ENCODE peak calls at places on chromosomes 4 and X, in four cellular contexts. U is neuronal stem cell, J is trophoblast cell, W is H9. Q is an unnamed sample.

GRCh38 chr4:151599876-151600275 is 160.9 kb downstream of the GATB start:
- DNase-seq in W (no peak), J (no peak), U (no peak), Q (peak; percentile 11)

GRCh38 chr4:146927710-146928109 is 18.0 kb downstream of the TTC29 start:
- DNase-seq in W (no peak), U (no peak), J (no peak), Q (peak; percentile 63)

GRCh38 chrX:18937173-18937572 is 46.7 kb downstream of the PHKA2 start:
- DNase-seq in J (no peak), W (no peak), U (no peak), Q (no peak)

GRCh38 chrX:19723427-19723826 is 164.0 kb downstream of the SH3KBP1 start:
- DNase-seq in U (no peak), J (no peak), W (no peak), Q (peak; percentile 35)

GRCh38 chrX:70444326-70445196 is at the start of gene DLG3:
- DNase-seq in U (no peak), J (no peak), W (peak; percentile 64), Q (peak; percentile 26)

GRCh38 chr4:6898763-6899162 is 10.9 kb upstream of the TBC1D14 start:
- DNase-seq in J (no peak), U (no peak), W (no peak), Q (peak; percentile 71)

GRCh38 chr4:183798921-183799307 is 106.2 kb upstream of the STOX2 start:
- DNase-seq in J (no peak), U (no peak), W (no peak), Q (no peak)

GRCh38 chr4:8407756-8408155 is 32.8 kb downstream of the ACOX3 start:
- DNase-seq in W (no peak), J (no peak), U (no peak), Q (no peak)

GRCh38 chr4:185865901-185866328 is 53.9 kb upstream of the SORBS2 start:
- DNase-seq in U (no peak), J (peak; percentile 42), W (no peak), Q (no peak)

GRCh38 chrX:103628386-103629290 is at the start of gene TCEAL1:
- DNase-seq in U (peak; percentile 20), W (peak; percentile 83), J (peak; percentile 27), Q (peak; percentile 63)

GRCh38 chrX:130669233-130669632 is 233.8 kb downstream of the ENOX2 start:
- DNase-seq in W (no peak), J (no peak), U (no peak), Q (peak; percentile 69)

GRCh38 chr4:107888237-107888636 is 43.1 kb upstream of the CYP2U1 start:
- DNase-seq in J (no peak), W (no peak), U (peak; percentile 9), Q (no peak)

GRCh38 chrX:2645563-2645962 is 45.5 kb upstream of the CD99 start:
- DNase-seq in W (no peak), J (no peak), U (no peak), Q (no peak)

GRCh38 chr4:179625391-179625790 is 2183.2 kb upstream of the AGA start:
- DNase-seq in U (no peak), J (no peak), W (no peak), Q (peak; percentile 85)

DNA sequence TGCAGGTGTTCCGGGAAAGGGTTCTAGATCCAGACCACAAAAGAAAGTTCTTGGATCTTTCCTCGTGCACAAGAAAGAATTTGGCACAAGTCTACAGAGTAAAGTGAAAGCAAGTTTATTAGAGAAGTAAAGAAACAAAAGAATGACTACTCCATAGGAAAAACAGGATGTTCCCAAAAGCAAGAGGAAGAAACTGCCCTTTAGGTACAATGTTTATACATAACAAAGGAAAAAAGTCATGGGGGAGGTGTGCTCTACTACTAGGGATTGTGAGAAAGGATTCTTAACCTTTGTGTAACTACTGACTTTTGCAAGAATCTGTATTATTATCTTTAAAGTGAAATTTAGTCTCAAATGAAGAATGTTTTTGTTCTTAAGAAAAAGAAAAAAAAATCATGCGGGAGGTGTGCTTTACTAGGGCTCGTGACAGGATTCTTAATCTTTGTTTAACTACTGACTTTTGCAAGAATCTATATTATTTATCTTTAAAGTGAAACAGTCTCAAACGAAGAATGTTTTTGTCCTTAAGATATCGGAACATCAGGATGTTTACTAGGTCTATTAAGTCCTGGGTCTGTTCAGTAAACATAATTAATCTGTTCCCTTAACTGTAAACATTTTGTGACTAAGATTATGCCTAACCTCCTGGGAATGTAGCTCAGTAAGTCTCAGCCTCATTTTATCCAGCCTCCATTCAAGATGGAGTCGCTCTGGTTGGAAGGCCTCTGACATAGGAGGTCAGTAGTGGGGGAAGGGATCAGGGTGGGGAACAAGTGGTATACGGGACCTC is 110.4 kb upstream of the BEND4 start:
- DNase-seq in W (no peak), J (no peak), U (no peak), Q (peak; percentile 55)
- H2BK120ac ChIP-seq in W (no peak overlapping the region), J (no peak overlapping the region), U (no peak overlapping the region), Q (no peak overlapping the region)

GRCh38 chr4:1547863-1548637 is 136.1 kb downstream of the FAM53A start:
- DNase-seq in U (no peak), J (no peak), W (no peak), Q (no peak)
- H2BK12ac ChIP-seq in U (peak overlapping the region; percentile 73), J (no peak overlapping the region), W (no peak overlapping the region), Q (no peak overlapping the region)

GRCh38 chrX:108036298-108036973 is 8.4 kb upstream of the VSIG1 start:
- DNase-seq in W (no peak), J (no peak), U (no peak), Q (peak; percentile 68)
- H2BK120ac ChIP-seq in W (no peak overlapping the region), J (no peak overlapping the region), U (no peak overlapping the region), Q (no peak overlapping the region)

GRCh38 chr4:42315231-42315630 is 82.1 kb upstream of the SHISA3 start:
- DNase-seq in J (no peak), W (no peak), U (no peak), Q (no peak)

GRCh38 chr4:42310343-42310742 is 86.9 kb upstream of the SHISA3 start:
- DNase-seq in U (no peak), W (peak; percentile 66), J (no peak), Q (no peak)

GRCh38 chr4:42309571-42310260 is 87.6 kb upstream of the SHISA3 start:
- DNase-seq in W (no peak), J (no peak), U (no peak), Q (no peak)

GRCh38 chr4:42313872-42314271 is 83.4 kb upstream of the SHISA3 start:
- DNase-seq in J (no peak), W (no peak), U (no peak), Q (no peak)
- H2BK12ac ChIP-seq in J (no peak overlapping the region), W (no peak overlapping the region), U (no peak overlapping the region), Q (no peak overlapping the region)

DNA sequence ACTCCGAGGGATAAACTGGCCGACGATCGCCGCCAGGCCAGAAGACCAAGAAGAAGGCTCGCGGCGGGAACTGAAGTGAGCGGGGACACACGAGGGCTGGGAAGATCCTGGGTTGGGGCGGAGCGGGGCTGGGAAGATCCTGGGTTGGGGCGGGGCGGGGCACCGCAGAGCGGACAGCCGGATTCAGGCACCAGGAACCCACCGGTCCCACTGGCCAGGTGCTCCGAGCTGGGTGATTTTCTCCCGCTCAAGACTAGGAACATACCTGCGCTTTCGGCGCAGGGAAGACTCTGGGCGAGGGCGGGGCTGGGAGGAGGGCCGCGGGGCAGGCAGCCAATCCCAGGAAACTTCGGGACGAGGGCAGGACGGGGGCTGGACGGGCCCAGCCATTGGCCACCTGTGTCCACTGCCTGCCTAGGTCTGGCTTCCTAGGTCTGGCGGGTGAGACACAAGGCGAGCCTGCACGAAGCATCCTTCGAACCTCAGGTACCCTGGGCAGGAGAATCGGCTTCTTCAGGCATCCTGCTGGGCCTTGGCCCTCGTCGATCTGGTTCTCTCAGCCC is at the start of gene ERVMER34-1:
- DNase-seq in J (peak; percentile 90), W (peak; percentile 95), U (peak; percentile 23), Q (peak; percentile 57)
- H2BK120ac ChIP-seq in J (no peak within 1 kb of the TSS), W (no peak within 1 kb of the TSS), U (no peak within 1 kb of the TSS), Q (no peak within 1 kb of the TSS)

GRCh38 chr4:71231073-71231752 is 107.6 kb upstream of the SLC4A4 start:
- DNase-seq in J (no peak), U (no peak), W (no peak), Q (no peak)

GRCh38 chr4:71231753-71232420 is 106.9 kb upstream of the SLC4A4 start:
- DNase-seq in W (no peak), J (no peak), U (no peak), Q (no peak)

GRCh38 chr4:71229477-71230257 is 109.2 kb upstream of the SLC4A4 start:
- DNase-seq in W (peak; percentile 36), U (peak; percentile 30), J (peak; percentile 12), Q (peak; percentile 71)

GRCh38 chr4:71230258-71230594 is 108.6 kb upstream of the SLC4A4 start:
- DNase-seq in J (no peak), U (no peak), W (no peak), Q (peak; percentile 21)

GRCh38 chr4:71230613-71231012 is 108.2 kb upstream of the SLC4A4 start:
- DNase-seq in J (no peak), U (no peak), W (no peak), Q (no peak)
- H2BK12ac ChIP-seq in J (no peak overlapping the region), U (no peak overlapping the region), W (no peak overlapping the region), Q (no peak overlapping the region)

GRCh38 chr4:2797188-2797544 is 4.3 kb downstream of the SH3BP2 start:
- DNase-seq in U (no peak), W (no peak), J (no peak), Q (no peak)
- H2BK120ac ChIP-seq in U (no peak overlapping the region), W (no peak overlapping the region), J (no peak overlapping the region), Q (peak overlapping the region; percentile 12)

Q was measured in mesenchymal stem cell.